ENCODE peak calls at places on chromosomes 3 and 15, in nine cellular contexts. F, L, I, E, J, U, B, M and Z are unnamed samples.
A peak's percentile ranks its signal among the peaks of the same experiment; 100 is the strongest.

GRCh38 chr15:73935547-73935946 is 9.3 kb downstream of the LOXL1 start:
- DNase-seq in F (no peak), L (no peak), I (no peak), E (no peak), J (peak; percentile 26), U (no peak), B (peak; percentile 61), M (no peak), Z (no peak)

GRCh38 chr3:18111702-18112311 is 313.3 kb downstream of the SATB1 start:
- DNase-seq in F (peak; percentile 46), L (peak; percentile 18), I (no peak), E (no peak), J (no peak), U (peak; percentile 71), B (peak; percentile 40), M (peak; percentile 5), Z (peak; percentile 74)

GRCh38 chr3:134677987-134678308 is 27.1 kb upstream of the KY start:
- DNase-seq in F (no peak), L (no peak), I (no peak), E (no peak), J (no peak), U (no peak), B (no peak), M (no peak), Z (no peak)

GRCh38 chr3:133797396-133798105 is 8.1 kb upstream of the SRPRB start:
- DNase-seq in F (no peak), L (no peak), I (no peak), E (peak; percentile 71), J (no peak), U (no peak), B (no peak), M (no peak), Z (no peak)

GRCh38 chr3:47892284-47892683 is 89.3 kb downstream of the DHX30 start:
- DNase-seq in F (no peak), L (no peak), I (no peak), E (no peak), J (no peak), U (no peak), B (no peak), M (no peak), Z (no peak)

GRCh38 chr3:128399221-128399915 is 67.3 kb downstream of the DNAJB8 start:
- DNase-seq in F (no peak), L (no peak), I (no peak), E (no peak), J (no peak), U (no peak), B (no peak), M (no peak), Z (no peak)

GRCh38 chr3:165195628-165196576 is at the start of gene SLITRK3:
- DNase-seq in F (peak; percentile 7), L (no peak), I (no peak), E (no peak), J (no peak), U (no peak), B (no peak), M (no peak), Z (no peak)

GRCh38 chr15:31302778-31303433 is 23.7 kb upstream of the KLF13 start:
- DNase-seq in F (no peak), L (no peak), I (no peak), E (no peak), J (no peak), U (no peak), B (no peak), M (no peak), Z (peak; percentile 27)

GRCh38 chr3:9930804-9931418 is 2.7 kb upstream of the CRELD1 start:
- DNase-seq in F (no peak), L (no peak), I (no peak), E (no peak), J (no peak), U (no peak), B (no peak), M (no peak), Z (peak; percentile 47)

GRCh38 chr3:32278714-32279113 is 40.2 kb downstream of the CMTM8 start:
- DNase-seq in F (no peak), L (no peak), I (no peak), E (peak; percentile 78), J (no peak), U (no peak), B (peak; percentile 45), M (no peak), Z (no peak)

GRCh38 chr3:50154840-50155490 is at the start of gene SEMA3F:
- DNase-seq in F (peak; percentile 37), L (peak; percentile 71), I (peak; percentile 79), E (peak; percentile 40), J (peak; percentile 67), U (peak; percentile 32), B (peak; percentile 78), M (peak; percentile 11), Z (peak; percentile 25)

GRCh38 chr3:10551821-10552630 is 46.6 kb upstream of the ATP2B2 start:
- DNase-seq in F (no peak), L (peak; percentile 77), I (peak; percentile 62), E (peak; percentile 33), J (no peak), U (peak; percentile 83), B (peak; percentile 21), M (no peak), Z (peak; percentile 86)

GRCh38 chr3:190586631-190587000 is 72.7 kb downstream of the IL1RAP start:
- DNase-seq in F (no peak), L (peak; percentile 34), I (no peak), E (peak; percentile 92), J (peak; percentile 49), U (peak; percentile 69), B (peak; percentile 51), M (no peak), Z (peak; percentile 45)

GRCh38 chr15:52491460-52491859 is 37.2 kb downstream of the MYO5A start:
- DNase-seq in F (no peak), L (no peak), I (no peak), E (no peak), J (no peak), U (no peak), B (peak; percentile 13), M (no peak), Z (no peak)

GRCh38 chr3:71152892-71153265 is 430.6 kb downstream of the FOXP1 start:
- DNase-seq in F (no peak), L (no peak), I (no peak), E (no peak), J (no peak), U (no peak), B (no peak), M (no peak), Z (no peak)

GRCh38 chr3:79654019-79654418 is 113.8 kb downstream of the ROBO1 start:
- DNase-seq in F (no peak), L (no peak), I (no peak), E (no peak), J (no peak), U (no peak), B (no peak), M (no peak), Z (no peak)

GRCh38 chr15:40323953-40324937 is 753 bp downstream of the INAFM2 start:
- DNase-seq in F (no peak), L (no peak), I (no peak), E (no peak), J (no peak), U (no peak), B (no peak), M (no peak), Z (peak; percentile 21)

GRCh38 chr3:11465744-11466611 is 177.7 kb downstream of the VGLL4 start:
- DNase-seq in F (no peak), L (no peak), I (no peak), E (peak; percentile 20), J (peak; percentile 55), U (no peak), B (peak; percentile 96), M (no peak), Z (no peak)

GRCh38 chr3:172044833-172045585 is 5.6 kb downstream of the FNDC3B start:
- DNase-seq in F (no peak), L (no peak), I (no peak), E (no peak), J (no peak), U (no peak), B (no peak), M (no peak), Z (no peak)

GRCh38 chr3:175163686-175164085 is 304.6 kb downstream of the NAALADL2 start:
- DNase-seq in F (no peak), L (no peak), I (no peak), E (no peak), J (no peak), U (no peak), B (no peak), M (peak; percentile 59), Z (no peak)